ENCODE peak calls at places on chromosomes 1 and 21, in eight cellular contexts. One of them, this sample, is unnamed.

GRCh38 chr1:178580096-178580495 is 67.2 kb downstream of the TEX35 start:
- DNase-seq in stomach: no peak
- DNase-seq in bronchial epithelial cell: no peak
- DNase-seq in RWPE1: no peak
- DNase-seq in osteocyte: peak; percentile 38
- DNase-seq in mucosa of descending colon: no peak
- DNase-seq in cardiac muscle cell: no peak
- DNase-seq in BE2C: no peak
- DNase-seq in this sample: no peak

GRCh38 chr1:74733616-74734484 is 898 bp downstream of the TYW3 start:
- DNase-seq in bronchial epithelial cell: peak; percentile 75
- DNase-seq in osteocyte: no peak
- DNase-seq in cardiac muscle cell: peak; percentile 78
- DNase-seq in mucosa of descending colon: peak; percentile 68
- DNase-seq in RWPE1: peak; percentile 59
- DNase-seq in stomach: no peak
- DNase-seq in BE2C: peak; percentile 34
- DNase-seq in this sample: peak; percentile 21

GRCh38 chr1:109790735-109791494 is 27.2 kb upstream of the EPS8L3 start:
- DNase-seq in osteocyte: no peak
- DNase-seq in cardiac muscle cell: peak; percentile 79
- DNase-seq in mucosa of descending colon: peak; percentile 63
- DNase-seq in BE2C: no peak
- DNase-seq in stomach: peak; percentile 43
- DNase-seq in bronchial epithelial cell: no peak
- DNase-seq in RWPE1: no peak
- DNase-seq in this sample: no peak

GRCh38 chr1:9718006-9718680 is 66.6 kb downstream of the PIK3CD start:
- DNase-seq in bronchial epithelial cell: no peak
- DNase-seq in osteocyte: no peak
- DNase-seq in stomach: no peak
- DNase-seq in BE2C: no peak
- DNase-seq in RWPE1: no peak
- DNase-seq in mucosa of descending colon: no peak
- DNase-seq in cardiac muscle cell: no peak
- DNase-seq in this sample: no peak

GRCh38 chr1:157961805-157962762 is 31.4 kb upstream of the KIRREL1 start:
- DNase-seq in mucosa of descending colon: no peak
- DNase-seq in bronchial epithelial cell: peak; percentile 88
- DNase-seq in stomach: no peak
- DNase-seq in cardiac muscle cell: no peak
- DNase-seq in osteocyte: no peak
- DNase-seq in BE2C: no peak
- DNase-seq in RWPE1: peak; percentile 78
- DNase-seq in this sample: no peak

GRCh38 chr1:162111572-162111971 is 42.1 kb downstream of the NOS1AP start:
- DNase-seq in cardiac muscle cell: no peak
- DNase-seq in BE2C: no peak
- DNase-seq in bronchial epithelial cell: no peak
- DNase-seq in RWPE1: no peak
- DNase-seq in osteocyte: no peak
- DNase-seq in mucosa of descending colon: no peak
- DNase-seq in stomach: no peak
- DNase-seq in this sample: no peak

GRCh38 chr1:205791568-205792180 is 16.4 kb upstream of the RAB29 start:
- DNase-seq in bronchial epithelial cell: peak; percentile 50
- DNase-seq in mucosa of descending colon: peak; percentile 85
- DNase-seq in stomach: peak; percentile 72
- DNase-seq in BE2C: peak; percentile 75
- DNase-seq in cardiac muscle cell: peak; percentile 70
- DNase-seq in RWPE1: peak; percentile 88
- DNase-seq in osteocyte: no peak
- DNase-seq in this sample: peak; percentile 58

GRCh38 chr21:44548922-44549321 is 2.4 kb downstream of the KRTAP10-2 start:
- DNase-seq in cardiac muscle cell: peak; percentile 66
- DNase-seq in bronchial epithelial cell: peak; percentile 7
- DNase-seq in mucosa of descending colon: no peak
- DNase-seq in BE2C: no peak
- DNase-seq in osteocyte: no peak
- DNase-seq in stomach: no peak
- DNase-seq in RWPE1: no peak
- DNase-seq in this sample: no peak

GRCh38 chr1:94596260-94596659 is 54.7 kb upstream of the F3 start:
- DNase-seq in cardiac muscle cell: no peak
- DNase-seq in bronchial epithelial cell: no peak
- DNase-seq in BE2C: no peak
- DNase-seq in stomach: no peak
- DNase-seq in mucosa of descending colon: no peak
- DNase-seq in RWPE1: no peak
- DNase-seq in osteocyte: no peak
- DNase-seq in this sample: no peak

GRCh38 chr1:167711797-167712196 is 10.0 kb upstream of the MPZL1 start:
- DNase-seq in BE2C: no peak
- DNase-seq in bronchial epithelial cell: no peak
- DNase-seq in RWPE1: no peak
- DNase-seq in cardiac muscle cell: no peak
- DNase-seq in osteocyte: peak; percentile 32
- DNase-seq in stomach: no peak
- DNase-seq in mucosa of descending colon: peak; percentile 57
- DNase-seq in this sample: no peak

GRCh38 chr1:100036718-100037664 is 67.2 kb downstream of the SLC35A3 start:
- DNase-seq in osteocyte: no peak
- DNase-seq in BE2C: no peak
- DNase-seq in RWPE1: peak; percentile 31
- DNase-seq in stomach: no peak
- DNase-seq in cardiac muscle cell: peak; percentile 5
- DNase-seq in bronchial epithelial cell: peak; percentile 79
- DNase-seq in mucosa of descending colon: peak; percentile 12
- DNase-seq in this sample: no peak

GRCh38 chr1:172443666-172444453 is at the start of gene PIGC:
- DNase-seq in bronchial epithelial cell: peak; percentile 73
- DNase-seq in stomach: peak; percentile 91
- DNase-seq in RWPE1: peak; percentile 90
- DNase-seq in cardiac muscle cell: peak; percentile 93
- DNase-seq in BE2C: peak; percentile 93
- DNase-seq in mucosa of descending colon: peak; percentile 92
- DNase-seq in osteocyte: peak; percentile 96
- DNase-seq in this sample: peak; percentile 90

GRCh38 chr1:172447641-172448040 is 3.8 kb upstream of the PIGC start:
- DNase-seq in cardiac muscle cell: no peak
- DNase-seq in bronchial epithelial cell: peak; percentile 22
- DNase-seq in stomach: no peak
- DNase-seq in BE2C: no peak
- DNase-seq in osteocyte: no peak
- DNase-seq in mucosa of descending colon: no peak
- DNase-seq in RWPE1: no peak
- DNase-seq in this sample: no peak

GRCh38 chr1:172442843-172443565 is 865 bp downstream of the PIGC start:
- DNase-seq in mucosa of descending colon: no peak
- DNase-seq in RWPE1: no peak
- DNase-seq in BE2C: no peak
- DNase-seq in bronchial epithelial cell: no peak
- DNase-seq in osteocyte: no peak
- DNase-seq in stomach: no peak
- DNase-seq in cardiac muscle cell: no peak
- DNase-seq in this sample: no peak

GRCh38 chr1:172446547-172446946 is 2.7 kb upstream of the PIGC start:
- DNase-seq in bronchial epithelial cell: no peak
- DNase-seq in mucosa of descending colon: no peak
- DNase-seq in osteocyte: no peak
- DNase-seq in stomach: no peak
- DNase-seq in RWPE1: no peak
- DNase-seq in BE2C: no peak
- DNase-seq in cardiac muscle cell: no peak
- DNase-seq in this sample: no peak

GRCh38 chr1:172442404-172442803 is 1.5 kb downstream of the PIGC start:
- DNase-seq in mucosa of descending colon: no peak
- DNase-seq in bronchial epithelial cell: no peak
- DNase-seq in stomach: no peak
- DNase-seq in RWPE1: no peak
- DNase-seq in cardiac muscle cell: no peak
- DNase-seq in BE2C: no peak
- DNase-seq in osteocyte: no peak
- DNase-seq in this sample: no peak
- TF ChIP-seq CTCF in mucosa of descending colon: no peak
- TF ChIP-seq CTCF in bronchial epithelial cell: no peak
- TF ChIP-seq CTCF in stomach: no peak
- TF ChIP-seq CTCF in RWPE1: no peak
- TF ChIP-seq CTCF in cardiac muscle cell: no peak
- TF ChIP-seq CTCF in BE2C: no peak
- TF ChIP-seq CTCF in osteocyte: no peak
- TF ChIP-seq CTCF in this sample: no peak

GRCh38 chr1:227316456-227316855 is 1.8 kb downstream of the CDC42BPA start:
- DNase-seq in cardiac muscle cell: no peak
- DNase-seq in osteocyte: no peak
- DNase-seq in BE2C: no peak
- DNase-seq in RWPE1: no peak
- DNase-seq in mucosa of descending colon: no peak
- DNase-seq in bronchial epithelial cell: no peak
- DNase-seq in stomach: no peak
- DNase-seq in this sample: no peak

GRCh38 chr1:227316941-227317540 is 1.3 kb downstream of the CDC42BPA start:
- DNase-seq in cardiac muscle cell: peak; percentile 13
- DNase-seq in stomach: no peak
- DNase-seq in mucosa of descending colon: peak; percentile 32
- DNase-seq in BE2C: no peak
- DNase-seq in RWPE1: peak; percentile 46
- DNase-seq in bronchial epithelial cell: no peak
- DNase-seq in osteocyte: no peak
- DNase-seq in this sample: no peak

GRCh38 chr1:227318003-227318851 is at the start of gene CDC42BPA:
- DNase-seq in bronchial epithelial cell: peak; percentile 73
- DNase-seq in cardiac muscle cell: peak; percentile 92
- DNase-seq in RWPE1: peak; percentile 80
- DNase-seq in BE2C: peak; percentile 94
- DNase-seq in osteocyte: peak; percentile 96
- DNase-seq in stomach: peak; percentile 84
- DNase-seq in mucosa of descending colon: peak; percentile 79
- DNase-seq in this sample: peak; percentile 83

GRCh38 chr1:227318852-227319607 is 738 bp upstream of the CDC42BPA start:
- DNase-seq in stomach: peak; percentile 38
- DNase-seq in BE2C: peak; percentile 77
- DNase-seq in osteocyte: peak; percentile 86
- DNase-seq in bronchial epithelial cell: peak; percentile 75
- DNase-seq in RWPE1: peak; percentile 45
- DNase-seq in cardiac muscle cell: peak; percentile 67
- DNase-seq in mucosa of descending colon: peak; percentile 54
- DNase-seq in this sample: peak; percentile 51

DNA sequence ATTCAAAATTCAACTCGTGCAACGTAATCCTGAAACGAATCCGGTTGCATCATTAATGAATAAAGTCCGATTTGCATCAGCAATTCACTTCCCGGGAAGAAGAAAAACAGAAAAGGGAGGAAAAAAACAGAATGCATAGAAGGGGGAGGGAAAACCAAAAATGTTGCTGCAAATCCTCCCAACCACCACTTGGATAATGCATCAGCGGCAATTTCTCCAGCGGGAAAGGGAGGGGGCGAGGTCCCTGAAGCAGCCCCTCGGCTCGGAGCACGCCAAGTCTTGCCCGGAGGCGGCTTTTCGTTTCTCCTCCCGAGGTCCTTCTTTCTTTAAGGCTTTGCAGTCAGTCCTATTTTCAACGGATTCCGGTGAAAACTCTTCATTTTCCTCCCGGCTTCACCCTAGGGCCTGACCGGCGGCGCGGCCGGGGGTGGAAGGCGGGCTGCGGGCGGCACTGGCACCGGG is 720 bp downstream of the CDC42BPA start:
- DNase-seq in stomach: no peak
- DNase-seq in mucosa of descending colon: peak; percentile 59
- DNase-seq in BE2C: peak; percentile 79
- DNase-seq in osteocyte: peak; percentile 87
- DNase-seq in RWPE1: peak; percentile 71
- DNase-seq in cardiac muscle cell: peak; percentile 69
- DNase-seq in bronchial epithelial cell: peak; percentile 62
- DNase-seq in this sample: peak; percentile 63
- TF ChIP-seq CTCF in stomach: no peak
- TF ChIP-seq CTCF in mucosa of descending colon: no peak
- TF ChIP-seq CTCF in BE2C: peak; percentile 44
- TF ChIP-seq CTCF in osteocyte: peak; percentile 33
- TF ChIP-seq CTCF in RWPE1: no peak
- TF ChIP-seq CTCF in cardiac muscle cell: peak; percentile 16
- TF ChIP-seq CTCF in bronchial epithelial cell: no peak
- TF ChIP-seq CTCF in this sample: no peak

DNA sequence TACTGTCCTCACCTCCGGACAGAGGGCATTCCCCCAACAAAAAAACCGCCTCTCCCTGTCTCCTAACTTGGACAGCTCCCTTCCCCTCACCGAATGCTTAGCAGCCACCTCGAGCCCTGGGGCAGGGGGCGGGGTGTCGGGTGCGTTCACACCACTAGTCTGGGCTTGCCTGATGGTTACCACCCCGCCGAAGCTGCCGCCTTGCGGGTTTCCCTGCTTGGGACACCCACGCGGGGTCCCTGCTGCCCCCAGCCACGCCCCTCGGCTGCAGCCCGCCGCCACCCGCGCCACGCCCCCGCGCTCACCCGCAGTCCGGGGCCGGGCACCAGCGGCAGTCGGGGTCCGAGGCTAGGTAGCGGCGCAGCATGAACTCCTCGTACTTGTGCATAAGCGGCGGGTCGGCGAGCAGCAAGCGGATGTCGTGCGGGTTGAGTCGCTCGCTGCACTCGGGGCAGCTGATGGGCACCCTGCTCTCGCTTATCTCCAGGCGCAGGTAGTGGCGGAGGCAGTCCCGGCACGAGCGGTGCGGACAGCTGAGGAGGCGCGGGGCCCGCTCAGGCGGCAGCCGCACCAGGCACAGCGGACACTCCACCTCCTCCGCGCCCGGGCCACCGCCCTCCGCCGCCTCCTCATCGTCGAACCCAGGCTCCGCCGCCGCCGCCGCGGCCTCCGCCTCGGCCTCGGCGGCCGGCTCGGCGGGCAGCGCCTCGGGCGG is 706 bp downstream of the RNF19B start:
- DNase-seq in mucosa of descending colon: peak; percentile 72
- DNase-seq in stomach: peak; percentile 54
- DNase-seq in RWPE1: peak; percentile 90
- DNase-seq in bronchial epithelial cell: peak; percentile 80
- DNase-seq in BE2C: peak; percentile 37
- DNase-seq in cardiac muscle cell: peak; percentile 75
- DNase-seq in osteocyte: peak; percentile 88
- DNase-seq in this sample: peak; percentile 72
- TF ChIP-seq CTCF in mucosa of descending colon: no peak
- TF ChIP-seq CTCF in stomach: no peak
- TF ChIP-seq CTCF in RWPE1: no peak
- TF ChIP-seq CTCF in bronchial epithelial cell: no peak
- TF ChIP-seq CTCF in BE2C: no peak
- TF ChIP-seq CTCF in cardiac muscle cell: no peak
- TF ChIP-seq CTCF in osteocyte: no peak
- TF ChIP-seq CTCF in this sample: no peak

DNA sequence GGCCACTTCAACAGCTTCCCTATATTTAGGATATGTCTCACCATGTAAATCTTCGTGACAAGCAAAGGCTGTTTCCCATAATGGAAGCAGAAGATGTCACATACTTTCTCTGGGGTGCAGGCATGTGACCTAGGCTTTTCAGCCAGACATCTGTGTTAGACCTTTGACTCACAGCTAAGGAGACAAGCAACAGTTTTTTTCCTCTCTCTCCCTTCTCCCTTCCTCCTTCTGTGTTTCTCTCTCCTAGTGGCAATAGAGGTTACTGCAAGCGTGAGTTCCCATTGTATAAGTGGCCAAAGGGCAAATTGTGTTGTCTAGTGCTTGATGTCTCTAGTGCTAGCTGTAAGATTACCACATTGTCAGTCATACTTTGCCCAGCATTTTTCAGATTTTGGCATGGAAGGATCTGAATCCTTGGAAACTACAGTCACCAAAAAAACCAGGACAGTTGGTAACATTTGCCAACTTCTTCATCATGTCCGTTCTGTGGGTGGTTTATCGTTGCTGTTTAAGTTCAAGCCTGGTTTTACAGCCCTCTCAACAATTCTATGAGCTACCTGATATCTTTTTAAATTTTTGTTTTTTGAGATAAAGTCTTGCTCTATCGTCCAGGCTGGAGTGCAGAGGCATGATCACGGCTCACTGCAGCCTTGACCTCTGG is 44.4 kb upstream of the RABGAP1L start:
- DNase-seq in bronchial epithelial cell: peak; percentile 79
- DNase-seq in cardiac muscle cell: peak; percentile 59
- DNase-seq in stomach: no peak
- DNase-seq in BE2C: peak; percentile 26
- DNase-seq in mucosa of descending colon: peak; percentile 68
- DNase-seq in osteocyte: no peak
- DNase-seq in RWPE1: peak; percentile 44
- DNase-seq in this sample: peak; percentile 12
- TF ChIP-seq CTCF in bronchial epithelial cell: peak; percentile 70
- TF ChIP-seq CTCF in cardiac muscle cell: peak; percentile 77
- TF ChIP-seq CTCF in stomach: no peak
- TF ChIP-seq CTCF in BE2C: peak; percentile 90
- TF ChIP-seq CTCF in mucosa of descending colon: peak; percentile 53
- TF ChIP-seq CTCF in osteocyte: peak; percentile 64
- TF ChIP-seq CTCF in RWPE1: peak; percentile 51
- TF ChIP-seq CTCF in this sample: peak; percentile 62

This sample was measured in nephron progenitor cell.